ENCODE peak calls at places on chromosome 1, in six cellular contexts. X is mucosa of descending colon, D is cardiac muscle cell, I is psoas muscle, U is right lobe of liver, A is tibial nerve. O is an unnamed sample. For H3K4me1, the result is how much of the 10 kb centered on the place peaks cover.

GRCh38 chr1:47348246-47348645 is 14.7 kb downstream of the CMPK1 start:
- DNase-seq in X (no peak), A (no peak), I (no peak), D (no peak), U (no peak), O (no peak)

GRCh38 chr1:199173356-199173755 is 534.5 kb downstream of the PTPRC start:
- DNase-seq in X (no peak), D (no peak), I (no peak), A (no peak), U (no peak), O (no peak)

GRCh38 chr1:153880962-153881361 is 41.8 kb downstream of the GATAD2B start:
- DNase-seq in A (peak), X (peak), I (peak), U (peak), D (peak), O (peak)

GRCh38 chr1:72357411-72357810 is 75.1 kb upstream of the NEGR1 start:
- DNase-seq in X (no peak), I (no peak), U (no peak), A (no peak), D (no peak), O (no peak)

GRCh38 chr1:202063093-202063492 is 52.7 kb downstream of the ELF3 start:
- DNase-seq in I (no peak), A (no peak), U (no peak), X (no peak), D (no peak), O (no peak)

GRCh38 chr1:46611691-46612221 is 4.9 kb downstream of the MOB3C start:
- DNase-seq in X (no peak), A (no peak), U (no peak), D (no peak), I (peak), O (no peak)

GRCh38 chr1:60848583-60849188 is 233.7 kb upstream of the NFIA start:
- DNase-seq in D (peak), U (no peak), A (no peak), X (no peak), I (no peak), O (no peak)

GRCh38 chr1:21766210-21766609 is 16.7 kb downstream of the USP48 start:
- DNase-seq in A (no peak), X (no peak), I (no peak), U (no peak), D (no peak), O (no peak)

GRCh38 chr1:235579891-235580290 is 69.7 kb downstream of the GNG4 start:
- DNase-seq in U (no peak), A (no peak), I (no peak), X (no peak), D (no peak), O (no peak)

GRCh38 chr1:44068442-44068861 is 37.2 kb upstream of the SLC6A9 start:
- DNase-seq in D (peak), A (no peak), X (no peak), I (no peak), U (peak), O (no peak)

GRCh38 chr1:83856381-83856780 is 142.6 kb downstream of the TTLL7 start:
- DNase-seq in U (no peak), X (no peak), A (no peak), I (no peak), D (no peak), O (no peak)

GRCh38 chr1:83857705-83858104 is 141.2 kb downstream of the TTLL7 start:
- DNase-seq in X (no peak), A (no peak), D (no peak), I (no peak), U (no peak), O (no peak)

GRCh38 chr1:83854456-83854855 is 144.5 kb downstream of the TTLL7 start:
- DNase-seq in D (no peak), A (no peak), I (no peak), X (no peak), U (no peak), O (no peak)

GRCh38 chr1:83860506-83861221 is 138.3 kb downstream of the TTLL7 start:
- DNase-seq in U (peak), I (peak), D (peak), A (peak), X (peak), O (peak)

GRCh38 chr1:83857108-83857507 is 141.8 kb downstream of the TTLL7 start:
- DNase-seq in D (peak), X (no peak), A (no peak), U (no peak), I (no peak), O (no peak)
- TF ChIP-seq CTCF in D (peak), X (no peak), A (peak), U (peak), I (no peak), O (no peak)

GRCh38 chr1:247406014-247406656 is 9.8 kb upstream of the NLRP3 start:
- DNase-seq in D (no peak), A (no peak), I (no peak), U (no peak), X (no peak), O (no peak)

GRCh38 chr1:247407180-247407616 is 8.8 kb upstream of the NLRP3 start:
- DNase-seq in U (no peak), D (no peak), X (peak), I (no peak), A (no peak), O (no peak)

GRCh38 chr1:247409869-247410544 is 6.0 kb upstream of the NLRP3 start:
- DNase-seq in X (no peak), U (no peak), A (no peak), I (no peak), D (no peak), O (no peak)

GRCh38 chr1:247411583-247412295 is 4.2 kb upstream of the NLRP3 start:
- DNase-seq in A (no peak), X (no peak), D (no peak), I (no peak), U (no peak), O (no peak)

GRCh38 chr1:247407978-247408560 is 7.9 kb upstream of the NLRP3 start:
- DNase-seq in U (no peak), A (no peak), X (no peak), I (no peak), D (no peak), O (no peak)
- H3K4me1 ChIP-seq in U (under half), A (under half), X (under half), I (under half), D (under half), O (under half)

GRCh38 chr1:42333662-42334239 is 1.3 kb downstream of the FOXJ3 start:
- DNase-seq in U (no peak), I (no peak), X (no peak), D (no peak), A (no peak), O (no peak)

GRCh38 chr1:42334240-42335049 is 590 bp downstream of the FOXJ3 start:
- DNase-seq in X (peak), I (peak), D (peak), A (peak), U (peak), O (peak)

GRCh38 chr1:42335809-42336518 is 929 bp upstream of the FOXJ3 start:
- DNase-seq in U (no peak), A (no peak), D (no peak), X (no peak), I (no peak), O (no peak)

GRCh38 chr1:42336978-42337377 is 1.9 kb upstream of the FOXJ3 start:
- DNase-seq in A (no peak), X (no peak), D (no peak), I (no peak), U (no peak), O (no peak)

GRCh38 chr1:42335050-42335808 is at the start of gene FOXJ3:
- DNase-seq in D (peak), A (peak), U (peak), X (peak), I (peak), O (peak)
- TF ChIP-seq CTCF in D (no peak), A (peak), U (no peak), X (no peak), I (no peak), O (no peak)

DNA sequence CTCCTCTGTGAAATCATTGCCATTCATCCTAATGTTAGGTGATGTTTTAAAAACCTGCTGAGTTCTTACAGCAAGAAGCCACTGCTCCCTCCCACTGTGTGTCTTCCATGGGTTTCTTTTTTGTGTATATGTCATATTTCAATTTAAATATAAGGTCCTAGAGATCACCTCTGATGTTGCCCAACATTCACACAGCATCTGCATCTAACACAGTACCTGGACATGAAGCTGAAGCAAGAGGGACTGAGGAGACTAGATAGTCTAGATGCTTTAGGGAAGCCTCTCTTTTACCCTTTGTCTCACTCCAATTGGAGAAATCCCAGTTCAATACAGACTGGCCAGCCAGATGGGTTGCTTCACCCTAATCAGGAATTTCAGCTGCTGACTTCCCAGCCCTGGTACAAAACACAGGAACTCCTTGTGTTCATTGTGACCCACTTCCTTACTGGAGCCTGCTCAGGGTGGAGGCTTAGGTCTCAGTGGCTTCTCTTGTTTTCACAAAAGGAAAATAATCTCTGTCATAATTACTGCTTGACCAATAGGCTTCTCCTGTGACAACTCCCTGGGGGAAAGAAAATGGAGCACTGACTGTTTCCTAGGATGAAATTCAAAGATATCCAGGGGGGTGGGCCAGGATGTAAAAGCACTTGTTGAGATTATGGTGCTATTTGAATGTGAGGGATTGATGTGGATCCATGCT is 17.3 kb downstream of the BTG2 start:
- DNase-seq in I (no peak), U (no peak), D (no peak), X (peak), A (no peak), O (no peak)
- H3K4me1 ChIP-seq in I (under half), U (under half), D (under half), X (half or more), A (half or more), O (half or more)

GRCh38 chr1:240766831-240767230 is 154.9 kb upstream of the GREM2 start:
- DNase-seq in A (no peak), I (no peak), D (no peak), U (no peak), X (no peak), O (no peak)
- TF ChIP-seq CTCF in A (no peak), I (no peak), D (no peak), U (no peak), X (no peak), O (no peak)

GRCh38 chr1:7940034-7940433 is 605 bp downstream of the TNFRSF9 start:
- DNase-seq in A (no peak), D (no peak), U (no peak), I (no peak), X (no peak), O (no peak)
- H3K4me1 ChIP-seq in A (under half), D (under half), U (under half), I (under half), X (under half), O (under half)

DNA sequence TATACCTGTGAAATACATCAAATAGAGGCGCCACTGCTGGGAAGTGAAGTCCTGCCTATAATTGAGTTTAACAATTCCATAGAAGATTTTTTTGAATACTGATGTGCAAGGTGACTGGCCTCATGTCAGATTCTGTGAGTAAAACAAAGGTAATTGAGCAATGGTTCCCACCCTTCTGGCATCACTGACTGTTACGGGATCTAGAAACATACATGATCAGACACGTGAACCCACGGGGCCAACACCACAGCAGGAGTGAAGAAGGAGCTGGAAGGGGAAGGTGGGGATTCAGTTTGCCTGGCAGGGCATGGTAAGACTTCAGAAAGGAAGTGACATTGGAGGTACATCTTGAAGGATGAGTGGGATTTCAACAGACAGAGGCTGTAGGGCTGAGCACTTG is 270.2 kb downstream of the DISC1 start:
- DNase-seq in I (no peak), U (no peak), D (no peak), X (no peak), A (no peak), O (no peak)
- TF ChIP-seq CTCF in I (no peak), U (no peak), D (no peak), X (no peak), A (no peak), O (no peak)

GRCh38 chr1:225943582-225943981 is 2.6 kb upstream of the LEFTY2 start:
- DNase-seq in I (no peak), D (no peak), U (no peak), X (no peak), A (no peak), O (no peak)

GRCh38 chr1:225941949-225942222 is 866 bp upstream of the LEFTY2 start:
- DNase-seq in X (no peak), I (no peak), D (no peak), U (no peak), A (no peak), O (no peak)

GRCh38 chr1:225940385-225941151 is 452 bp downstream of the LEFTY2 start:
- DNase-seq in U (no peak), X (no peak), A (no peak), D (no peak), I (no peak), O (no peak)

GRCh38 chr1:225942574-225942973 is 1.6 kb upstream of the LEFTY2 start:
- DNase-seq in U (no peak), X (no peak), D (no peak), A (no peak), I (no peak), O (no peak)

GRCh38 chr1:225941220-225941948 is at the start of gene LEFTY2:
- DNase-seq in X (no peak), U (no peak), A (no peak), I (no peak), D (peak), O (no peak)
- H3K4me1 ChIP-seq in X (under half), U (under half), A (under half), I (under half), D (under half), O (under half)